ENCODE peak calls at places on chromosomes 2 and 18, in five cellular contexts. W is endothelial cell, R is adrenal gland, J is cardiac fibroblast, L is upper lobe of right lung. F is an unnamed sample.

GRCh38 chr2:173793649-173794565 is 171.3 kb downstream of the SP3 start:
- DNase-seq in W (no peak), R (no peak), J (no peak), L (no peak), F (no peak)

GRCh38 chr2:18404708-18405107 is 155.7 kb downstream of the RDH14 start:
- DNase-seq in W (no peak), R (no peak), J (peak), L (no peak), F (no peak)

GRCh38 chr2:184835081-184835728 is 236.9 kb downstream of the ZNF804A start:
- DNase-seq in W (no peak), R (no peak), J (no peak), L (no peak), F (no peak)

GRCh38 chr18:52348209-52348608 is 8.2 kb downstream of the DCC start:
- DNase-seq in W (no peak), R (no peak), J (peak), L (no peak), F (no peak)

GRCh38 chr2:161576421-161576820 is 47.8 kb upstream of the SLC4A10 start:
- DNase-seq in W (peak), R (no peak), J (peak), L (no peak), F (no peak)

GRCh38 chr2:118672571-118673158 is 174.8 kb downstream of the EN1 start:
- DNase-seq in W (no peak), R (no peak), J (no peak), L (no peak), F (no peak)

GRCh38 chr2:191222952-191223351 is 22.3 kb upstream of the MYO1B start:
- DNase-seq in W (no peak), R (no peak), J (peak), L (no peak), F (no peak)

GRCh38 chr18:9319333-9319732 is 15.2 kb upstream of the TWSG1 start:
- DNase-seq in W (no peak), R (no peak), J (no peak), L (no peak), F (peak)

GRCh38 chr2:101814752-101815151 is 117.2 kb downstream of the MAP4K4 start:
- DNase-seq in W (no peak), R (no peak), J (no peak), L (no peak), F (no peak)

GRCh38 chr2:69026026-69026425 is 13.0 kb downstream of the ANTXR1 start:
- DNase-seq in W (peak), R (peak), J (peak), L (no peak), F (peak)

GRCh38 chr2:128756372-128756730 is 437.7 kb upstream of the HS6ST1 start:
- DNase-seq in W (no peak), R (no peak), J (no peak), L (no peak), F (no peak)

GRCh38 chr2:10028988-10029874 is 14.1 kb upstream of the KLF11 start:
- DNase-seq in W (peak), R (no peak), J (no peak), L (peak), F (no peak)

GRCh38 chr18:70276416-70277145 is 12.3 kb upstream of the SOCS6 start:
- DNase-seq in W (no peak), R (no peak), J (no peak), L (no peak), F (no peak)

GRCh38 chr18:68462148-68462547 is 252.8 kb downstream of the TMX3 start:
- DNase-seq in W (no peak), R (no peak), J (no peak), L (no peak), F (no peak)

GRCh38 chr2:95266781-95267430 is 7.3 kb upstream of the PROM2 start:
- DNase-seq in W (no peak), R (peak), J (no peak), L (peak), F (no peak)

DNA sequence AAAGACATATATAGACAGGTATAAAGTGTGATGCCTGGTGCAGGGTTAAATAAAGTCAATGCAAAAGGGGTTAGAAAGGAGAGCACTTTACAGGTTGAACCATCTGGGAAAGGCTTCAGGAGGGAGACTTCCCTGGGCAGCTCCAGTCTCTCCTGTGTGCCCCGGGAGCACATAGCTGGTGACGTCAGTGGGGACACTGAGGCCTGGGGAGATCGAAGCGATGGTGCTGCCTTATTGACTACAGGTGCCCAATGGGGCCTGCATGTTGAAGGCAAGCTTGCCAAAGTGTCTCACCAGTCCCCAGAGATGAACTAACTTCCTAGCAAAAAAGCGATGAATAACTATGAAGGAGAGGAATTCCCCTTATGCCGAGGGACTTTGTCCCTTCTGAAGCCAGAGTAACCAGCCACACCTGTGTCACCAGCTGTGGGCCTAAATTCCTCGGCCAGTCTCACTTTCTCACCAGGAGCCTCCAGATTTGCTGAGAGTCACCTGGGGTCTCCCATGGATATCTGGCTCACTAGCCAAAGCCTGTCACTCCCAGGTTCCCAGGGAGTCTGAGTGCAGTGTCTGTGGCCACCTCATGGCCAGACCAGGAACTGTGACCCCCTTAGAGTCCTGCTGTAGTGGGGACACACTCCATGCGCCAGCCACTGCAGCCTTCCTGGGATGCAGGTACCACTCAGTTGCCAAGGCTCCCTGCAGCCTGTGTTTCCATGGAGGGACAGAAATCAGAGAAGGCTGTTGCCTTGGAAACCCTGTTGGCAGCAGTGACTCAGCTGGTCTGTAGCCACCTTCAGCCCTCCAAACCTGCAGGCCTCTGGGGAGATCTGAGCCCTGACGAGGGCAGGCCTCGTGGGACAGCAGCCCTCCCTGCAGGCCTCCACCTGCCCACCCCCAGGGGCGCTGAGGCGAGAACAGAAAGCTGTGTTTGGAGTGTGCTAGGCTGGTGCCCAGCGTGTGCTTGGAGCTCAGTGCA is 128.7 kb downstream of the CTIF start:
- DNase-seq in W (no peak), R (no peak), J (peak), L (peak), F (peak)
- TF ChIP-seq CTCF in W (peak), R (no peak), J (peak), L (no peak), F (peak)

GRCh38 chr2:112020561-112020960 is 34.5 kb upstream of the TMEM87B start:
- DNase-seq in W (peak), R (peak), J (no peak), L (no peak), F (no peak)
- TF ChIP-seq CTCF in W (peak), R (no peak), J (peak), L (no peak), F (peak)

DNA sequence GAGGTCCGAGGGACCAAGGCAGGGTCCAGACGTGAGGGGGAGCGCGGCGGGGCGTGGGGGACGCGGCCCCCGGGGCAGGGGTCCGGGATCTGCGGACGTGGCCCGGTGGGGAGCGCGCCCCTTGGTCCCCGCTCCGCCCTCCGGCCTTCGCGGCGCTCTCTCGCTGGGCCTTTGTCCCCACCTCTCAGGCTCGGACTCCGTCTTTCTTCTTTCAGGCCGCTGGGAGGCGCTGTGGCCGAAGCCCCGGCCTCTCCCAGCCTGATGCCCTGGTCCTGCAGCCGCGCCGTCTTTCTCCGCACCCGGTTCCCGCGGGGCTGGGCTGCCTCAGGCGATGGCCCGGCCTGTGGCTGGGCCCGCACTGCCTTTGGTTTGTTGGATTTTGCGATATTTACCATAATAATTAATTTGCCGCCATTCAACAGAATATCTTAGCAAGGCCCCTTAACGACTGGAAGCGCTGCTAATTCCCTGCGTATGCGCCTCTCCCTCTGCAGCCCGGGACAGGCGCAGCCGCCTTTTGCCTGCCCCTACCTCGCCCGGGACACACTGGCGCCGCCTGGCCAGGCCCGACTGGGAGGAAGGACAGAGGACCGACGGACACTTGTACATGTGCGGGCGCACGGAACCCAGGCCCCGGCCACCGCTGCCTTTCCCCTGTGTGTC is 10.8 kb downstream of the SIX3 start:
- DNase-seq in W (peak), R (peak), J (peak), L (no peak), F (no peak)
- TF ChIP-seq CTCF in W (peak), R (peak), J (peak), L (peak), F (peak)

GRCh38 chr2:43168016-43168369 is 58.4 kb downstream of the ZFP36L2 start:
- DNase-seq in W (no peak), R (no peak), J (no peak), L (no peak), F (no peak)

GRCh38 chr2:43164686-43165085 is 61.7 kb downstream of the ZFP36L2 start:
- DNase-seq in W (no peak), R (no peak), J (no peak), L (no peak), F (no peak)

GRCh38 chr2:43163365-43163715 is 63.1 kb downstream of the ZFP36L2 start:
- DNase-seq in W (no peak), R (no peak), J (no peak), L (no peak), F (no peak)

GRCh38 chr2:43161650-43162542 is 64.5 kb downstream of the ZFP36L2 start:
- DNase-seq in W (no peak), R (no peak), J (no peak), L (no peak), F (no peak)

DNA sequence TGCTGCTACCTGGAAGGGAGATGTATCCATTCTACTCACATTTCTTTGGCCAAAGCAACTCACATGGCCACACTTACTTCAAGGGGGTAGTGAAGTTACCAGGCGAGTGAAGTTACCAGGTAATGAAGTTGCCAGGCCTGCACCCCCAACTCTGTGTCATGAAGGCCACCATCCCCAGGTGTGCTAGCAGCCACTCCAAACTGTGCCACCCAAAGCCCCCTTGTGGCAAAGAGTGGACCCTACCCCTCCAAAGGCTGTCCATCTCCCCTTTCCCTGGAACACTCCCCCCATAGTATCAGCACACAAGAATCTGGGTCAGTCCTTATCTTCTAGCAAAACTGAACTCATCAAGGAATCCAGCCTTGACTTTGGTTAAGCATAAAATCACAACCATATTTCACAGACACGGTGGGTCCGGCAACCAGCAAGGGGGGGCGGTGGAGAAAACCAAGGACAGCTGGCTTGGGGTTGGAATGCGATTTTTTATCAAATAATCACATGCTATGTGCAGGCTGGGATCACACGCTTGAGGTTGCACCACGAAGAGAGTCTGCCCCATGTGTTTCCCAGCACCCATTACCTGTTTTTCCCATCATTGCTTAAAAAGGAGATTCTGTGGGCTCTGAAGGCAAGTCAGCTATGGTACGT is 60.9 kb downstream of the ZFP36L2 start:
- DNase-seq in W (peak), R (peak), J (no peak), L (no peak), F (no peak)
- TF ChIP-seq CTCF in W (peak), R (no peak), J (peak), L (peak), F (peak)

GRCh38 chr2:213162515-213163118 is 11.2 kb upstream of the IKZF2 start:
- DNase-seq in W (no peak), R (no peak), J (peak), L (no peak), F (peak)

GRCh38 chr2:213161759-213162514 is 10.5 kb upstream of the IKZF2 start:
- DNase-seq in W (no peak), R (no peak), J (peak), L (no peak), F (peak)

GRCh38 chr2:213167559-213167958 is 16.1 kb upstream of the IKZF2 start:
- DNase-seq in W (no peak), R (no peak), J (peak), L (no peak), F (no peak)

GRCh38 chr2:213166109-213166508 is 14.7 kb upstream of the IKZF2 start:
- DNase-seq in W (no peak), R (no peak), J (no peak), L (no peak), F (no peak)

DNA sequence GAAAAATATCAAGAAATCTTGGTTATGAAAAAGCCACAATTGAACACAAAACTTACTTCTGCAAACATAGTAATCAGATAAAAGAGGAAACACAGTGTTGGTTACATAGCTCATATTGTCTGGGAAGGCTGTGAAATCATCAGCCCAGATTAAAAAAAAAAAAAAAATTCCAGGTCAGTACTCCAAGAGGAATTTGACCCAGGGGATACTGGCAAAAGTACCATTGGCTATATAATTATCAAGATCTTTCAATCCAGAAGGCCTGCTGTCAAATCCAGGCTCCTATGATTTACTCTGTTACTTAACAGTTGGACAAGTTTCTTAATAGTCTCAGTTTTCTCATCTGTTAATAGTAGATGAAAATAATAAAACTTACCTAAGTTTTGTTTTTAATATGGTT is 12.9 kb upstream of the IKZF2 start:
- DNase-seq in W (no peak), R (no peak), J (no peak), L (no peak), F (no peak)
- TF ChIP-seq CTCF in W (no peak), R (no peak), J (no peak), L (no peak), F (no peak)

DNA sequence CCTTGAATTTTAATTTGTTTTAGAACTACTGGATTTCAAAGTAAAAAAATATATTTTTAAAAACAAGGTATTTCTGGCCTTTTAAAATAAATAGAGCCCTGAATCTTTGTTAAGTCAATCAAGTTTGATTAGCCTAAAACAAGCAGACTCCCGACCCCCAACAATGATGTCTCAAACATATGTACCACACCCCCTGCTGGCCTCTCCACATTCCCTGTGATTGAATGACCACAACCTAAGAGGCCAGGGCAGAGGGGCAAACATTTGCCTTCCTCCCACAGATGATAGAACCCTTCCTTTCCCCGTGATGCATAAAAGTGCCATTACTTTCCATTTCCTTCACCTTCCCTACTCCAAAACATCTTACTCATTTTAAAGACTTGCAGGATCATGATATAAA is 130.9 kb downstream of the STK39 start:
- DNase-seq in W (peak), R (no peak), J (no peak), L (no peak), F (no peak)
- TF ChIP-seq CTCF in W (peak), R (no peak), J (no peak), L (no peak), F (peak)

DNA sequence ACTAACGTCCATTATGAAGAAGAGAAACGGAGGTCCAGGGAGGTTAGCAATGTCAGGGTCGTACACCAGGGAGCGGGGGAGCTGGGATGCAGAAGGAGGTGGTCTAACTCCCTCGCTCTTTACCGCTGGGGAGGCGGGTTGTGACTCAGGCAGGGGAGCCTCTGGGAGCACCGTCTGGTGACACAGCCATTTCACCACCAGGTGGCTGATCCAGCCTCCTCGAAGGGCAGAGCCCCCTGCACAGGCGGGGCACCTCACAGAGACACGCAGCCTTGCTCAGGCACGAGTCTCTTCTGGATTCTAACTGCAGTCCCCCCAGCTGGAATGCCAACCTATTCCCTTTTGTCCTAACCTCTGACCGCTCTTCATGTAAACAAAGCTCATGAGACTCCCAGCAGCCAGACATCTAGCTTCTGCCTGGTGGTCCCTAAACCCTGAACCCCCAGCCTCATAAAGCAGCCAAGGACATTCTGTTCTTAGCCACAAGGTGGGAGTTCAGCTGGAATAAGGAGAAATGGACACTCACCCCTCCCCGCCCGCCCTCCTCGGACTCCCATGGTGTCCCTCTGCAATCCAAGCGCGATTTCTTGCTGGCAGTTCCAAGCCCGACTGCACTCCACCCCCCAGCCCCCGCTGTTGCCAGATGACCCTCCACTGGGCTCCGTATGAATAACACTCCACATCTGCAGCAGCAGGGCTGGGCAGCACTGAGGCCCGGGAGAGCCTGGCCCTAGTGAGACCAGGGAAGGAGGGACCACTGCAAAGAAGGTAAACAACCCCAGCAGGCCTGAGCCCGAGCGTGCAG is 84.4 kb downstream of the TNS1 start:
- DNase-seq in W (peak), R (no peak), J (peak), L (no peak), F (no peak)
- TF ChIP-seq CTCF in W (no peak), R (no peak), J (peak), L (peak), F (no peak)

GRCh38 chr18:63422862-63423304 is 607 bp upstream of the VPS4B start:
- DNase-seq in W (no peak), R (no peak), J (no peak), L (no peak), F (no peak)
- TF ChIP-seq CTCF in W (no peak), R (no peak), J (no peak), L (no peak), F (peak)

GRCh38 chr2:51710222-51710621 is 678.3 kb upstream of the NRXN1 start:
- DNase-seq in W (peak), R (no peak), J (no peak), L (no peak), F (no peak)
- TF ChIP-seq CTCF in W (peak), R (no peak), J (no peak), L (no peak), F (no peak)

F was measured in HFFc6.